ENCODE peak calls at places on chromosomes 4 and X, in four cellular contexts. Y is GM12878, G is HepG2, J is K562. B is an unnamed sample.

GRCh38 chr4:103443324-103443723 is 245.2 kb upstream of the CENPE start:
- DNase-seq in Y (no peak), G (peak; percentile 1), J (no peak), B (no peak)

GRCh38 chr4:85209161-85209560 is 242.7 kb upstream of the WDFY3 start:
- DNase-seq in Y (no peak), G (no peak), J (no peak), B (no peak)

GRCh38 chr4:148445071-148445902 is 3.1 kb upstream of the NR3C2 start:
- DNase-seq in Y (no peak), G (no peak), J (peak; percentile 42), B (peak; percentile 60)

GRCh38 chr4:6333301-6334202 is 63.9 kb downstream of the WFS1 start:
- DNase-seq in Y (no peak), G (no peak), J (peak; percentile 59), B (peak; percentile 54)

GRCh38 chr4:17173300-17173699 is 274.9 kb upstream of the LDB2 start:
- DNase-seq in Y (no peak), G (no peak), J (no peak), B (peak; percentile 32)

GRCh38 chr4:138398297-138398696 is 156.1 kb upstream of the SLC7A11 start:
- DNase-seq in Y (no peak), G (peak; percentile 49), J (no peak), B (no peak)

GRCh38 chr4:6008092-6008551 is 10.1 kb downstream of the C4orf50 start:
- DNase-seq in Y (no peak), G (no peak), J (peak; percentile 19), B (peak; percentile 75)

GRCh38 chrX:82224961-82225360 is 1023.1 kb downstream of the SH3BGRL start:
- DNase-seq in Y (no peak), G (no peak), J (no peak), B (no peak)

GRCh38 chr4:2462218-2462991 is 6.5 kb upstream of the RNF4 start:
- DNase-seq in Y (no peak), G (peak; percentile 30), J (peak; percentile 80), B (peak; percentile 78)

GRCh38 chr4:106201373-106201772 is 114.6 kb downstream of the TBCK start:
- DNase-seq in Y (no peak), G (peak; percentile 7), J (no peak), B (peak; percentile 6)

GRCh38 chr4:175770555-175770954 is 41.5 kb downstream of the GPM6A start:
- DNase-seq in Y (no peak), G (no peak), J (no peak), B (no peak)

GRCh38 chr4:175772170-175772685 is 39.8 kb downstream of the GPM6A start:
- DNase-seq in Y (no peak), G (no peak), J (no peak), B (no peak)

GRCh38 chr4:175779081-175779620 is 32.9 kb downstream of the GPM6A start:
- DNase-seq in Y (no peak), G (no peak), J (no peak), B (no peak)

GRCh38 chr4:175776217-175776616 is 35.8 kb downstream of the GPM6A start:
- DNase-seq in Y (no peak), G (no peak), J (no peak), B (no peak)
- TF ChIP-seq FOXK2 in Y (no peak), G (no peak), J (no peak), B (no peak)

DNA sequence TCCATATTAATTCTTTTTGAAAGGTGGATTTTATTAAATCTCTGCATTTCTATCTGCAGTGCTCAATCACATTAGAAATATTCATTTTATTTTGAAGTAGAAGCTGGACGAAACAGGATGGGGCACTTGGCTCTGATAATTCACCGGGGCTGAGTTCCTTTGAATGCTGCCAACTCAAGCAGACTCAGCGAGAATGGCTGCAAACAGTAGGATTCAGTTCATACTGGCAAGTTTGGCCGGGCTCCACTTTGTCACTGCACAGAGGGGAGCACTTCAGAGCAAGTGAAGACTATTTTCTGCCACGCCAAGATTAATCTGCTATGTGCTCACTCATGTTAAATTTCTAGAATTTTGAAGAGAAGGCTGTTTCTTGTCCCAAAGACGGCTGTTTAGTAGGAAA is 30.7 kb upstream of the KLHL8 start:
- DNase-seq in Y (no peak), G (no peak), J (no peak), B (no peak)
- TF ChIP-seq SP1 in Y (no peak), G (no peak), J (no peak), B (no peak)

DNA sequence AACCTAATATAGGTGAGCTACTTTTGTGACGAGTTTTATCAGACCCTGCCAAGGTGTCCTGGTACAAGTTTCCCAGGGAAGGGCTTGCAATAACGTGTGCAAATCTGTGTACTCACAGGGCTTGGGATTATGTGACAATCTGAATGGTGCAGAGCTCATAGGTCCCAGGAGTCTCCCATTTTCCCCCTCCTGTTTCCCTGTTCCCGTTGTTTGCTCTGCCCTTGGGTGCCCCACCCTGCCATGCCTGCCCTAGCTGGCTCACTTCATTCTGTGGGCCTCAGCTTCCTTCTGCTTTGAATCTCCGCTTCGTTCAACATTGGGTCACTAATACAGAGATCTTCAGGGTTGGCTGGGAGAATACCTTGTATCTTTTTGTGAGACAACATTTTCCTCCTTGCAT is 90.3 kb upstream of the HPF1 start:
- DNase-seq in Y (no peak), G (no peak), J (no peak), B (no peak)
- TF ChIP-seq FOXK2 in Y (no peak), G (no peak), J (no peak), B (no peak)

GRCh38 chrX:99480728-99481127 is 929.3 kb downstream of the PCDH19 start:
- DNase-seq in Y (no peak), G (no peak), J (no peak), B (no peak)
- TF ChIP-seq SP1 in Y (no peak), G (no peak), J (no peak), B (no peak)

GRCh38 chrX:10507181-10507580 is 113.2 kb downstream of the MID1 start:
- DNase-seq in Y (no peak), G (no peak), J (no peak), B (no peak)
- TF ChIP-seq FOXK2 in Y (no peak), G (no peak), J (no peak), B (no peak)

GRCh38 chr4:108114503-108114902 is 54.2 kb downstream of the LEF1 start:
- DNase-seq in Y (no peak), G (no peak), J (peak; percentile 62), B (peak; percentile 39)

GRCh38 chr4:108116423-108117168 is 52.1 kb downstream of the LEF1 start:
- DNase-seq in Y (no peak), G (no peak), J (no peak), B (no peak)

GRCh38 chr4:108113229-108113628 is 55.5 kb downstream of the LEF1 start:
- DNase-seq in Y (no peak), G (no peak), J (no peak), B (no peak)

GRCh38 chr4:108117473-108118182 is 51.1 kb downstream of the LEF1 start:
- DNase-seq in Y (no peak), G (peak; percentile 16), J (peak; percentile 40), B (peak; percentile 24)

DNA sequence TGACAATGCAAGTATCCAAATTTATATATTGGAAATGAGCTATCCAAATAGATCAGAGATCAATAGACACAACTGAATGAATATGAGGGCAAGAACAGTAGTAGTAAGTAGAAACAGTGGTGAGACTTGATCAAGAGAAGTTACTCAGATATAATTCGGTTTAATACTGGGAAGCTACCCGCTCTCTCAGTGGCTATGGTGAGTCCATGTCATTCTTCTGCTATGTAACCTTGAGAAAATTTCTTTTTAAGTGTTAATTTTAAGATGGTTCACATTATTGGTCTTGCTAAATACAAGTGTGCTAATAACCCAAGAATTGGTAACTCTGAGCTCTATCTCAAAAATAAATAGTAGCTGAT is 53.6 kb downstream of the LEF1 start:
- DNase-seq in Y (no peak), G (no peak), J (no peak), B (no peak)
- TF ChIP-seq SP1 in Y (no peak), G (no peak), J (no peak), B (no peak)

DNA sequence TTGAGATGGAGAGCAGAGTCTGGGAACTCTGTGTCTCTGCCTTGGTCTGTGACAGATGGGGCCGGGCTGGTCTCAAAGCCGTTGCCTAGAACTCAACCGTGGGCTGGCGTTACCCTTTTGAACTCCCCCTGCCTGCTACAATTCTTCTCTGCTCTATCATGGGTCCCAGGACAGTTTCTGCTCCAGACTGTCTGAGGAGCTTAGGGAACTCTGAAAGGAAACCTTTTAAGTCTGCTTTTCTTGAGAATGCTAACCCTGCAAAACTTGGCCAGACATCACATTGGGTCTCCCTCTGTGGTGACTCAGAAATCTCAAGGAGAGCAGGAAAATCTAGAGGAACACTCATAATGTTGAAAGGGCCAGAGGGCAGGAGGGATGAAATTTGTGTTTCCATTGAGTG is 240.6 kb downstream of the CBR4 start:
- DNase-seq in Y (no peak), G (no peak), J (no peak), B (no peak)
- TF ChIP-seq FOXK2 in Y (no peak), G (no peak), J (no peak), B (no peak)

DNA sequence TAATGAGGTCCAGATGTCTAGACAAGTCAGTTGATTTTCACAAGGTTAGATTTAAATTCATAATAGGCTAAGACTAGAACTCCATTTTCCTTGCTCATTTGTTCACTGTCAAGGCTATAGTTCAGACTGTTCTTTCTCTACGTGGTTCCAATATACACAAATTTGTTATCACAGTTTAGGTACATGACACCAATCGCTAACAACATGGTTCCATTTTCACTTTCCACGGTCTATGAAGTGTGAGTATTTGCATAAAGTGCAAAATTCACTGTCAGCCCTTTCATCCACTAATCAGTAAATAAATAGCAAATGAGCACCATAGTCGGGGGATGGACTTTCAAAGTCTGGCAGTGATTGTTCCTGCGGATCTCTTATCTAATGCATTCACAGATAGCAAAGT is 315.7 kb upstream of the SPOCK3 start:
- DNase-seq in Y (no peak), G (no peak), J (no peak), B (no peak)
- TF ChIP-seq SP1 in Y (no peak), G (no peak), J (no peak), B (no peak)

GRCh38 chr4:136737066-136737465 is 795.2 kb downstream of the PCDH18 start:
- DNase-seq in Y (no peak), G (no peak), J (no peak), B (no peak)
- TF ChIP-seq FOXK2 in Y (no peak), G (no peak), J (no peak), B (no peak)

GRCh38 chr4:104811727-104812126 is 317.0 kb upstream of the CXXC4 start:
- DNase-seq in Y (no peak), G (no peak), J (no peak), B (no peak)

GRCh38 chr4:104818579-104818978 is 323.9 kb upstream of the CXXC4 start:
- DNase-seq in Y (no peak), G (no peak), J (no peak), B (no peak)

DNA sequence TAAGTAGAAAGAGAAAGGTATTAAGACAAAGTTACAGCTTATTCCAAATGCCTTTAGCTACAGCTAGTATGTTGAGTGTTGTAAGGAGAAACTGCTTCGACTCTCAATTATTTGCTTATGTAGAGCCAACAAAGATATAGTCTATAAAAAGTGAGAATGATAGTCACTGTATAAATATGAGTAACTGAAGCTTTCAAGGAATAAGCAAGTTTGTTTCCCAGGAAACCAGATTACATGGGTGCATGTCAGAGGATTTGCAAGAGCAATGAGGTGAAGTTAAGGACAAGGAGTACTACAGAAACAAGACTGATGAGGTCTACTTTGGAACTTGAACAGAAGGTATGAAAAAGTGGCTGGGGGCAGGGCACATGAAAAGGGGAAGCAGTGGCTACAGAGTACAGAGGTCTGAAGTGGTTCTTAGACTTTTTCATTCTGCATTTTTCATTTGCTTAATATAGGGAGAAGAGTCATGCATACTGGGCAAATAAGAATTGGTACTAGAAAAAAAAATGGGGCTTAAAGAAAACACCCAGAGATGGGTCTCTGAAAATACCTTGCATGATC is 321.0 kb upstream of the CXXC4 start:
- DNase-seq in Y (peak; percentile 25), G (no peak), J (no peak), B (no peak)
- TF ChIP-seq SP1 in Y (no peak), G (no peak), J (no peak), B (no peak)